ENCODE peak calls at places on chromosomes 5 and 9, in five cellular contexts. W is upper lobe of right lung, E is A549, D is hepatocyte, Q is neural progenitor cell. A is an unnamed sample.

GRCh38 chr5:139473105-139473504 is 2.3 kb downstream of the SMIM33 start:
- DNase-seq in W (no peak), E (no peak), D (no peak), Q (peak; percentile 88), A (no peak)

GRCh38 chr9:613771-614347 is 227.6 kb upstream of the DMRT1 start:
- DNase-seq in W (peak; percentile 78), E (peak; percentile 43), D (peak; percentile 85), Q (peak; percentile 84), A (peak; percentile 75)

GRCh38 chr9:105693435-105694275 is 686 bp upstream of the TMEM38B start:
- DNase-seq in W (no peak), E (peak; percentile 18), D (no peak), Q (peak; percentile 33), A (no peak)

GRCh38 chr9:89277454-89277853 is 33.5 kb upstream of the CKS2 start:
- DNase-seq in W (no peak), E (no peak), D (no peak), Q (no peak), A (no peak)

GRCh38 chr5:84113246-84114118 is 271.2 kb downstream of the EDIL3 start:
- DNase-seq in W (no peak), E (no peak), D (no peak), Q (peak; percentile 72), A (no peak)

GRCh38 chr9:129223551-129224208 is 45.6 kb upstream of the IER5L start:
- DNase-seq in W (no peak), E (no peak), D (no peak), Q (no peak), A (no peak)

GRCh38 chr9:34557421-34558321 is 31.9 kb downstream of the CNTFR start:
- DNase-seq in W (no peak), E (no peak), D (no peak), Q (no peak), A (peak; percentile 50)

GRCh38 chr9:134252084-134252830 is 74.0 kb upstream of the RXRA start:
- DNase-seq in W (no peak), E (no peak), D (no peak), Q (no peak), A (no peak)

GRCh38 chr9:131732636-131733340 is 7.1 kb downstream of the RAPGEF1 start:
- DNase-seq in W (no peak), E (no peak), D (no peak), Q (no peak), A (no peak)

GRCh38 chr9:111037744-111038335 is 430 bp downstream of the LPAR1 start:
- DNase-seq in W (peak; percentile 76), E (no peak), D (peak; percentile 88), Q (peak; percentile 92), A (peak; percentile 25)

GRCh38 chr9:85995612-85996011 is 54.7 kb downstream of the NAA35 start:
- DNase-seq in W (no peak), E (no peak), D (no peak), Q (no peak), A (no peak)

GRCh38 chr9:15927131-15927530 is 374.3 kb downstream of the CCDC171 start:
- DNase-seq in W (no peak), E (no peak), D (no peak), Q (no peak), A (no peak)

GRCh38 chr5:148970228-148970627 is 92.6 kb downstream of the SH3TC2 start:
- DNase-seq in W (no peak), E (no peak), D (no peak), Q (peak; percentile 28), A (peak; percentile 67)

GRCh38 chr9:96136992-96137665 is 164.8 kb downstream of the HSD17B3 start:
- DNase-seq in W (no peak), E (no peak), D (peak; percentile 76), Q (peak; percentile 23), A (no peak)

GRCh38 chr5:15993934-15994333 is 185.7 kb downstream of the MARCHF11 start:
- DNase-seq in W (no peak), E (no peak), D (no peak), Q (no peak), A (no peak)

GRCh38 chr9:19976226-19976625 is 187.4 kb upstream of the SLC24A2 start:
- DNase-seq in W (no peak), E (no peak), D (no peak), Q (no peak), A (no peak)

GRCh38 chr5:158013939-158014338 is 155.0 kb upstream of the CLINT1 start:
- DNase-seq in W (no peak), E (peak; percentile 28), D (peak; percentile 67), Q (peak; percentile 63), A (no peak)

GRCh38 chr5:154242964-154243376 is 52.4 kb downstream of the GALNT10 start:
- DNase-seq in W (no peak), E (no peak), D (no peak), Q (no peak), A (no peak)

GRCh38 chr9:96344458-96345180 is 38.9 kb downstream of the SLC35D2 start:
- DNase-seq in W (no peak), E (peak; percentile 88), D (peak; percentile 88), Q (peak; percentile 44), A (no peak)

GRCh38 chr5:9498541-9499497 is 47.1 kb downstream of the SEMA5A start:
- DNase-seq in W (no peak), E (no peak), D (peak; percentile 40), Q (peak; percentile 76), A (no peak)

GRCh38 chr5:138216799-138217198 is 3.7 kb upstream of the CDC23 start:
- DNase-seq in W (no peak), E (no peak), D (no peak), Q (no peak), A (no peak)

GRCh38 chr9:13952906-13953305 is 361.0 kb downstream of the NFIB start:
- DNase-seq in W (no peak), E (no peak), D (no peak), Q (no peak), A (no peak)

GRCh38 chr9:118129541-118129940 is 425.3 kb downstream of the TLR4 start:
- DNase-seq in W (no peak), E (no peak), D (no peak), Q (no peak), A (no peak)

GRCh38 chr5:142770650-142771609 is 753 bp downstream of the ARHGAP26 start:
- DNase-seq in W (peak; percentile 84), E (peak; percentile 33), D (peak; percentile 62), Q (peak; percentile 81), A (peak; percentile 69)

GRCh38 chr5:119811443-119811842 is 182.1 kb downstream of the FAM170A start:
- DNase-seq in W (no peak), E (no peak), D (no peak), Q (no peak), A (no peak)

GRCh38 chr5:119808474-119808873 is 179.1 kb downstream of the FAM170A start:
- DNase-seq in W (no peak), E (no peak), D (no peak), Q (no peak), A (no peak)

GRCh38 chr5:119814655-119815054 is 185.3 kb downstream of the FAM170A start:
- DNase-seq in W (no peak), E (no peak), D (no peak), Q (no peak), A (no peak)

GRCh38 chr5:119808024-119808423 is 178.7 kb downstream of the FAM170A start:
- DNase-seq in W (no peak), E (no peak), D (no peak), Q (no peak), A (no peak)

GRCh38 chr5:119810217-119810616 is 180.9 kb downstream of the FAM170A start:
- DNase-seq in W (no peak), E (no peak), D (no peak), Q (no peak), A (no peak)
- H3K27ac ChIP-seq in W (no peak overlapping the region), E (no peak overlapping the region), D (no peak overlapping the region), Q (no peak overlapping the region), A (no peak overlapping the region)

GRCh38 chr5:129511291-129511690 is 51.2 kb downstream of the ADAMTS19 start:
- DNase-seq in W (no peak), E (no peak), D (no peak), Q (no peak), A (no peak)

GRCh38 chr5:129507527-129507926 is 47.4 kb downstream of the ADAMTS19 start:
- DNase-seq in W (no peak), E (no peak), D (no peak), Q (no peak), A (no peak)

GRCh38 chr5:129506950-129507349 is 46.9 kb downstream of the ADAMTS19 start:
- DNase-seq in W (no peak), E (no peak), D (no peak), Q (no peak), A (no peak)

GRCh38 chr5:129509363-129509762 is 49.3 kb downstream of the ADAMTS19 start:
- DNase-seq in W (no peak), E (no peak), D (no peak), Q (no peak), A (no peak)

DNA sequence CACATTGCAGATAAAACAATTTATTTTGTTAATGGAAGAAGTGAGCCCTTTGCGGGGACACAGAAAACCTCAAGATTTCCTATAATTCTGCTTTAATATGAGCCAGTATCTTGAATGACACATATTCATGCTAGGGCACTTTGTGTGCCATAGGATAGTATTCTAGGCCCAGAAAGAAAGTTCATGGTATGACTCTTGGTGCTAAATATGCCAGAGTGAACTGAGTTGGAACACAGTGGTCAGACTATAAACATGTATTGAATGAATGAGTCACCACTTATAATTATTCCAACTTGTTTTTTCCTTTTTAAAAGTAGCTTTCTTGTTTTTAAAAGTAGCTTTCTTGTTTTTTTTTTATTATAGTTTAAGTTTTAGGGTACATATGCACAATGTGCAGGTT is 46.0 kb downstream of the ADAMTS19 start:
- DNase-seq in W (no peak), E (no peak), D (no peak), Q (no peak), A (no peak)
- H3K4me3 ChIP-seq in W (no peak overlapping the region), E (no peak overlapping the region), D (no peak overlapping the region), Q (no peak overlapping the region), A (no peak overlapping the region)

GRCh38 chr5:141434006-141434405 is 3.7 kb downstream of the PCDHGA12 start:
- DNase-seq in W (no peak), E (no peak), D (no peak), Q (no peak), A (no peak)

GRCh38 chr5:141431286-141431685 is 979 bp downstream of the PCDHGA12 start:
- DNase-seq in W (no peak), E (no peak), D (no peak), Q (no peak), A (no peak)

GRCh38 chr5:141427783-141428426 is 2.4 kb upstream of the PCDHGA12 start:
- DNase-seq in W (no peak), E (no peak), D (no peak), Q (no peak), A (no peak)

GRCh38 chr5:141430332-141431113 is at the start of gene PCDHGA12:
- DNase-seq in W (no peak), E (peak; percentile 21), D (no peak), Q (no peak), A (no peak)
- H3K9me3 ChIP-seq in W (peaks cover 37% of the 10 kb centered on the region), E (peaks cover 66% of the 10 kb centered on the region), D (peaks cover 67% of the 10 kb centered on the region), Q (peaks cover 40% of the 10 kb centered on the region), A (peaks cover 7% of the 10 kb centered on the region)

GRCh38 chr9:127873886-127874285 is 3.6 kb downstream of the AK1 start:
- DNase-seq in W (peak; percentile 86), E (no peak), D (no peak), Q (no peak), A (peak; percentile 85)

GRCh38 chr9:127873223-127873691 is 4.2 kb downstream of the AK1 start:
- DNase-seq in W (no peak), E (no peak), D (no peak), Q (peak; percentile 48), A (no peak)

GRCh38 chr9:127870887-127871286 is 6.6 kb downstream of the AK1 start:
- DNase-seq in W (no peak), E (no peak), D (no peak), Q (no peak), A (no peak)

GRCh38 chr9:127871531-127871930 is 5.9 kb downstream of the AK1 start:
- DNase-seq in W (peak; percentile 57), E (no peak), D (no peak), Q (no peak), A (no peak)

GRCh38 chr9:127872492-127873222 is 4.8 kb downstream of the AK1 start:
- DNase-seq in W (peak; percentile 63), E (no peak), D (no peak), Q (no peak), A (no peak)
- H3K27ac ChIP-seq in W (no peak overlapping the region), E (no peak overlapping the region), D (no peak overlapping the region), Q (no peak overlapping the region), A (no peak overlapping the region)

A was measured in right lobe of liver.